ENCODE peak calls at places on chromosome 15, in six cellular contexts. J is memory B cell; A is CD8-positive, alpha-beta T cell; X is mesenteric fat pad; N is GM04504; P is activated T-cell treated with anti-CD3 and anti-CD28 coated beads, Interleukin-2, amount 50 U/mL, for 48 hours. O is an unnamed sample.

GRCh38 chr15:60612400-60613048 is 133.6 kb upstream of the ICE2 start:
- DNase-seq in J (no peak), A (no peak), X (no peak), N (no peak), P (no peak), O (no peak)

GRCh38 chr15:39830166-39830565 is 47.5 kb upstream of the FSIP1 start:
- DNase-seq in J (no peak), A (no peak), X (no peak), N (no peak), P (no peak), O (no peak)

GRCh38 chr15:63392355-63393009 is 10.8 kb upstream of the CA12 start:
- DNase-seq in J (no peak), A (no peak), X (no peak), N (no peak), P (no peak), O (no peak)

GRCh38 chr15:79455361-79455760 is 23.2 kb downstream of the MINAR1 start:
- DNase-seq in J (no peak), A (no peak), X (no peak), N (no peak), P (no peak), O (no peak)

GRCh38 chr15:76197703-76198455 is 113.4 kb downstream of the ETFA start:
- DNase-seq in J (no peak), A (no peak), X (peak; percentile 75), N (no peak), P (no peak), O (no peak)

GRCh38 chr15:99435138-99435695 is 130.6 kb upstream of the MEF2A start:
- DNase-seq in J (no peak), A (no peak), X (peak; percentile 89), N (no peak), P (peak; percentile 21), O (peak; percentile 6)

GRCh38 chr15:40043927-40044716 is 5.1 kb upstream of the SRP14 start:
- DNase-seq in J (no peak), A (no peak), X (no peak), N (no peak), P (no peak), O (no peak)

GRCh38 chr15:47427463-47427862 is 289.8 kb upstream of the SEMA6D start:
- DNase-seq in J (no peak), A (no peak), X (no peak), N (no peak), P (no peak), O (no peak)

GRCh38 chr15:89556413-89557262 is 18.6 kb upstream of the TICRR start:
- DNase-seq in J (peak; percentile 40), A (peak; percentile 25), X (no peak), N (peak; percentile 42), P (peak; percentile 54), O (peak; percentile 55)

GRCh38 chr15:60392986-60393811 is 4.6 kb downstream of the ANXA2 start:
- DNase-seq in J (no peak), A (no peak), X (no peak), N (peak; percentile 97), P (peak; percentile 41), O (peak; percentile 19)

GRCh38 chr15:57505949-57506391 is 85.7 kb upstream of the MYZAP start:
- DNase-seq in J (no peak), A (no peak), X (no peak), N (peak; percentile 23), P (no peak), O (no peak)

GRCh38 chr15:89494006-89494405 is 2.4 kb downstream of the RHCG start:
- DNase-seq in J (no peak), A (no peak), X (peak; percentile 51), N (no peak), P (no peak), O (no peak)

GRCh38 chr15:72339777-72340177 is 19.8 kb upstream of the CELF6 start:
- DNase-seq in J (no peak), A (no peak), X (no peak), N (peak; percentile 88), P (no peak), O (no peak)

GRCh38 chr15:100835626-100836025 is 44.0 kb upstream of the ALDH1A3 start:
- DNase-seq in J (no peak), A (no peak), X (no peak), N (no peak), P (no peak), O (no peak)

GRCh38 chr15:68658641-68659358 is 80.0 kb downstream of the CORO2B start:
- DNase-seq in J (no peak), A (no peak), X (peak; percentile 59), N (no peak), P (no peak), O (no peak)

GRCh38 chr15:91950631-91951384 is 97.3 kb downstream of the SLCO3A1 start:
- DNase-seq in J (no peak), A (no peak), X (no peak), N (no peak), P (no peak), O (no peak)

GRCh38 chr15:89016549-89017041 is 71.7 kb upstream of the ABHD2 start:
- DNase-seq in J (no peak), A (no peak), X (peak; percentile 67), N (no peak), P (no peak), O (peak; percentile 11)

GRCh38 chr15:89400121-89400996 is 65.7 kb upstream of the POLG start:
- DNase-seq in J (no peak), A (no peak), X (no peak), N (no peak), P (no peak), O (peak; percentile 25)

GRCh38 chr15:40108061-40108854 is 421 bp downstream of the BMF start:
- DNase-seq in J (no peak), A (no peak), X (peak; percentile 91), N (no peak), P (peak; percentile 47), O (peak; percentile 51)

GRCh38 chr15:70095387-70096214 is 2.1 kb downstream of the TLE3 start:
- DNase-seq in J (peak; percentile 79), A (peak; percentile 33), X (no peak), N (no peak), P (peak; percentile 40), O (peak; percentile 70)

GRCh38 chr15:88511161-88511560 is 35.3 kb downstream of the DET1 start:
- DNase-seq in J (no peak), A (no peak), X (no peak), N (no peak), P (no peak), O (no peak)

GRCh38 chr15:51492528-51492927 is 130.0 kb downstream of the DMXL2 start:
- DNase-seq in J (no peak), A (no peak), X (no peak), N (no peak), P (no peak), O (no peak)

GRCh38 chr15:66679657-66680108 is 22.4 kb upstream of the SMAD6 start:
- DNase-seq in J (no peak), A (no peak), X (no peak), N (no peak), P (no peak), O (no peak)

GRCh38 chr15:31254431-31255175 is 72.0 kb upstream of the KLF13 start:
- DNase-seq in J (no peak), A (no peak), X (no peak), N (peak; percentile 63), P (no peak), O (no peak)

GRCh38 chr15:64050281-64051092 is 4.2 kb upstream of the DAPK2 start:
- DNase-seq in J (no peak), A (no peak), X (no peak), N (no peak), P (no peak), O (no peak)

GRCh38 chr15:35958021-35958420 is 412.1 kb upstream of the DPH6 start:
- DNase-seq in J (no peak), A (no peak), X (no peak), N (no peak), P (no peak), O (no peak)

GRCh38 chr15:38795471-38796245 is 231.0 kb upstream of the RASGRP1 start:
- DNase-seq in J (no peak), A (no peak), X (no peak), N (no peak), P (no peak), O (no peak)

GRCh38 chr15:45970542-45970941 is 335.7 kb downstream of the SQOR start:
- DNase-seq in J (no peak), A (no peak), X (no peak), N (no peak), P (no peak), O (no peak)

GRCh38 chr15:84598993-84599392 is 1.8 kb upstream of the ZSCAN2 start:
- DNase-seq in J (no peak), A (no peak), X (peak; percentile 16), N (peak; percentile 24), P (peak; percentile 44), O (peak; percentile 70)

GRCh38 chr15:65887565-65887964 is 18.3 kb downstream of the RAB11A start:
- DNase-seq in J (no peak), A (no peak), X (no peak), N (no peak), P (no peak), O (peak; percentile 67)

GRCh38 chr15:100170280-100170654 is 171.5 kb downstream of the ADAMTS17 start:
- DNase-seq in J (no peak), A (no peak), X (peak; percentile 14), N (no peak), P (peak; percentile 48), O (peak; percentile 67)

GRCh38 chr15:51803961-51804360 is 25.5 kb upstream of the TMOD3 start:
- DNase-seq in J (no peak), A (no peak), X (no peak), N (no peak), P (no peak), O (no peak)

GRCh38 chr15:62391565-62392262 is 226.6 kb upstream of the C2CD4B start:
- DNase-seq in J (no peak), A (no peak), X (no peak), N (no peak), P (peak; percentile 57), O (peak; percentile 59)

GRCh38 chr15:44296625-44297524 is 8.4 kb downstream of the GOLM2 start:
- DNase-seq in J (no peak), A (no peak), X (no peak), N (peak; percentile 12), P (no peak), O (no peak)

GRCh38 chr15:63503739-63504246 is 600 bp upstream of the USP3 start:
- DNase-seq in J (no peak), A (peak; percentile 77), X (peak; percentile 92), N (peak; percentile 54), P (peak; percentile 88), O (peak; percentile 94)

GRCh38 chr15:101172421-101173097 is 79.3 kb downstream of the CHSY1 start:
- DNase-seq in J (no peak), A (no peak), X (no peak), N (no peak), P (no peak), O (peak; percentile 2)